ENCODE peak calls at places on chromosomes 7 and 10, in ten cellular contexts. S is stimulated activated CD8-positive, alpha-beta memory T cell treated with anti-CD3 and anti-CD28 coated beads, Interleukin-7, amount 100 ng/mL, for 4 hours; B is RWPE1; I is kidney epithelial cell; Z is mucosa of gallbladder; F is cardiac septum; U is activated naive CD4-positive, alpha-beta T cell; P is fibroblast of lung; M is T follicular helper cell; Y is activated CD4-positive, CD25-positive, alpha-beta regulatory T cell. E is an unnamed sample.

GRCh38 chr10:90458054-90458453 is 399.8 kb downstream of the HTR7 start:
- DNase-seq in S (no peak), B (no peak), I (no peak), Z (no peak), F (no peak), U (no peak), P (no peak), M (no peak), Y (no peak), E (no peak)

GRCh38 chr10:79079074-79079397 is 10.3 kb downstream of the ZMIZ1 start:
- DNase-seq in S (no peak), B (no peak), I (no peak), Z (no peak), F (no peak), U (no peak), P (no peak), M (no peak), Y (no peak), E (no peak)

GRCh38 chr7:44530990-44531389 is 10.1 kb downstream of the NPC1L1 start:
- DNase-seq in S (no peak), B (no peak), I (no peak), Z (peak; percentile 50), F (no peak), U (no peak), P (no peak), M (no peak), Y (no peak), E (peak; percentile 17)

GRCh38 chr7:44375236-44375699 is 49.9 kb upstream of the CAMK2B start:
- DNase-seq in S (no peak), B (no peak), I (no peak), Z (no peak), F (peak; percentile 70), U (no peak), P (no peak), M (no peak), Y (no peak), E (peak; percentile 58)

GRCh38 chr10:26879744-26880143 is 19.0 kb upstream of the ABI1 start:
- DNase-seq in S (no peak), B (no peak), I (no peak), Z (peak; percentile 75), F (no peak), U (no peak), P (no peak), M (no peak), Y (no peak), E (no peak)

GRCh38 chr7:44119829-44120380 is 3.4 kb downstream of the POLD2 start:
- DNase-seq in S (no peak), B (no peak), I (no peak), Z (no peak), F (no peak), U (no peak), P (no peak), M (no peak), Y (no peak), E (no peak)

GRCh38 chr10:77564781-77565589 is 72.6 kb downstream of the KCNMA1 start:
- DNase-seq in S (no peak), B (peak; percentile 63), I (no peak), Z (no peak), F (no peak), U (no peak), P (peak; percentile 69), M (no peak), Y (no peak), E (no peak)

GRCh38 chr7:90728568-90728967 is 132.4 kb downstream of the CDK14 start:
- DNase-seq in S (no peak), B (no peak), I (no peak), Z (no peak), F (no peak), U (no peak), P (no peak), M (no peak), Y (no peak), E (no peak)

GRCh38 chr10:43118631-43119415 is 19.4 kb upstream of the CSGALNACT2 start:
- DNase-seq in S (no peak), B (no peak), I (no peak), Z (no peak), F (peak; percentile 74), U (no peak), P (no peak), M (no peak), Y (no peak), E (no peak)

GRCh38 chr10:124827474-124827873 is 25.9 kb downstream of the ABRAXAS2 start:
- DNase-seq in S (no peak), B (peak; percentile 58), I (no peak), Z (no peak), F (no peak), U (no peak), P (no peak), M (no peak), Y (no peak), E (peak; percentile 62)

GRCh38 chr10:132705173-132705572 is 80.8 kb downstream of the NKX6-2 start:
- DNase-seq in S (no peak), B (no peak), I (no peak), Z (no peak), F (peak; percentile 74), U (no peak), P (no peak), M (no peak), Y (no peak), E (no peak)

GRCh38 chr7:17304926-17305325 is 6.5 kb downstream of the AHR start:
- DNase-seq in S (no peak), B (peak; percentile 56), I (peak; percentile 69), Z (peak; percentile 39), F (no peak), U (no peak), P (peak; percentile 87), M (no peak), Y (no peak), E (peak; percentile 94)

GRCh38 chr10:3220853-3221252 is 48.3 kb upstream of the PITRM1 start:
- DNase-seq in S (no peak), B (no peak), I (no peak), Z (no peak), F (no peak), U (no peak), P (peak; percentile 67), M (no peak), Y (no peak), E (peak; percentile 77)

GRCh38 chr7:3404490-3404889 is 103.4 kb downstream of the SDK1 start:
- DNase-seq in S (no peak), B (peak; percentile 38), I (peak; percentile 47), Z (no peak), F (no peak), U (no peak), P (peak; percentile 72), M (no peak), Y (no peak), E (peak; percentile 15)

GRCh38 chr7:32290015-32290414 is 200.2 kb downstream of the LSM5 start:
- DNase-seq in S (no peak), B (no peak), I (no peak), Z (no peak), F (no peak), U (no peak), P (no peak), M (no peak), Y (no peak), E (no peak)

GRCh38 chr7:76047305-76047810 is 442 bp downstream of the STYXL1 start:
- DNase-seq in S (no peak), B (peak; percentile 16), I (no peak), Z (peak; percentile 11), F (no peak), U (peak; percentile 30), P (no peak), M (no peak), Y (no peak), E (peak; percentile 48)

GRCh38 chr7:87934699-87935372 is 785 bp downstream of the ADAM22 start:
- DNase-seq in S (no peak), B (no peak), I (no peak), Z (no peak), F (no peak), U (no peak), P (peak; percentile 23), M (no peak), Y (no peak), E (peak; percentile 10)

GRCh38 chr10:78296794-78297193 is 263.1 kb downstream of the RPS24 start:
- DNase-seq in S (no peak), B (no peak), I (no peak), Z (no peak), F (no peak), U (no peak), P (no peak), M (no peak), Y (no peak), E (no peak)

GRCh38 chr7:82699773-82700186 is 256.2 kb upstream of the CACNA2D1 start:
- DNase-seq in S (no peak), B (peak; percentile 4), I (peak; percentile 29), Z (peak; percentile 74), F (no peak), U (no peak), P (peak; percentile 81), M (no peak), Y (no peak), E (peak; percentile 37)

GRCh38 chr10:97024181-97025073 is 161.3 kb downstream of the SLIT1 start:
- DNase-seq in S (no peak), B (peak; percentile 62), I (peak; percentile 75), Z (no peak), F (peak; percentile 76), U (no peak), P (peak; percentile 89), M (no peak), Y (no peak), E (peak; percentile 15)

GRCh38 chr10:96502561-96503267 is 11.0 kb downstream of the TLL2 start:
- DNase-seq in S (no peak), B (peak; percentile 44), I (peak; percentile 91), Z (no peak), F (peak; percentile 55), U (no peak), P (no peak), M (no peak), Y (no peak), E (no peak)

GRCh38 chr10:56646301-56646700 is 285.2 kb upstream of the ZWINT start:
- DNase-seq in S (no peak), B (no peak), I (no peak), Z (no peak), F (no peak), U (no peak), P (no peak), M (no peak), Y (no peak), E (no peak)

GRCh38 chr7:154792436-154793055 is 210.4 kb downstream of the PAXIP1 start:
- DNase-seq in S (no peak), B (no peak), I (no peak), Z (no peak), F (no peak), U (no peak), P (no peak), M (no peak), Y (no peak), E (no peak)

GRCh38 chr7:36203081-36203775 is 50.2 kb downstream of the EEPD1 start:
- DNase-seq in S (no peak), B (no peak), I (no peak), Z (no peak), F (no peak), U (no peak), P (no peak), M (no peak), Y (no peak), E (no peak)

GRCh38 chr10:69130251-69130650 is 6.3 kb downstream of the VPS26A start:
- DNase-seq in S (no peak), B (no peak), I (no peak), Z (no peak), F (no peak), U (no peak), P (peak; percentile 48), M (no peak), Y (no peak), E (no peak)

GRCh38 chr10:80187465-80188409 is 17.6 kb downstream of the ANXA11 start:
- DNase-seq in S (peak; percentile 43), B (no peak), I (no peak), Z (peak; percentile 75), F (peak; percentile 88), U (peak; percentile 76), P (no peak), M (peak; percentile 81), Y (peak; percentile 20), E (no peak)

GRCh38 chr7:103065666-103066065 is 8.9 kb downstream of the FBXL13 start:
- DNase-seq in S (peak; percentile 3), B (no peak), I (no peak), Z (no peak), F (peak; percentile 76), U (peak; percentile 36), P (peak; percentile 13), M (peak; percentile 23), Y (peak; percentile 19), E (peak; percentile 63)

GRCh38 chr7:53466396-53466795 is 431.0 kb downstream of the POM121L12 start:
- DNase-seq in S (no peak), B (no peak), I (no peak), Z (no peak), F (no peak), U (no peak), P (no peak), M (no peak), Y (no peak), E (no peak)

E was measured in lung microvascular endothelial cell.